ENCODE peak calls at places on chromosomes 1 and 21, in four cellular contexts. M, O, W and F are unnamed samples.

GRCh38 chr1:66521736-66522365 is 12.1 kb upstream of the SGIP1 start:
- DNase-seq in M (peak), O (peak), W (peak), F (no peak)

GRCh38 chr1:41868241-41868953 is 50.3 kb downstream of the HIVEP3 start:
- DNase-seq in M (no peak), O (no peak), W (no peak), F (peak)

GRCh38 chr21:42080788-42081083 is 9.6 kb downstream of the UMODL1 start:
- DNase-seq in M (no peak), O (no peak), W (peak), F (no peak)

GRCh38 chr21:37159053-37159776 is 86.2 kb downstream of the TTC3 start:
- DNase-seq in M (no peak), O (no peak), W (no peak), F (no peak)

GRCh38 chr1:60942896-60943633 is 139.3 kb upstream of the NFIA start:
- DNase-seq in M (no peak), O (no peak), W (no peak), F (no peak)

GRCh38 chr21:15015622-15016471 is 49.0 kb downstream of the NRIP1 start:
- DNase-seq in M (peak), O (no peak), W (peak), F (no peak)

GRCh38 chr21:16084776-16085364 is 355.1 kb downstream of the USP25 start:
- DNase-seq in M (no peak), O (no peak), W (peak), F (no peak)

GRCh38 chr1:96365596-96365995 is 356.0 kb upstream of the PTBP2 start:
- DNase-seq in M (no peak), O (no peak), W (peak), F (no peak)

GRCh38 chr1:228085287-228085926 is 2.9 kb downstream of the ARF1 start:
- DNase-seq in M (no peak), O (no peak), W (peak), F (no peak)

GRCh38 chr1:225548140-225548857 is 104.6 kb downstream of the ENAH start:
- DNase-seq in M (no peak), O (no peak), W (no peak), F (no peak)

GRCh38 chr1:218865591-218865990 is 308.1 kb upstream of the LYPLAL1 start:
- DNase-seq in M (peak), O (no peak), W (peak), F (no peak)

GRCh38 chr1:2158272-2158671 is 36.3 kb downstream of the FAAP20 start:
- DNase-seq in M (no peak), O (no peak), W (no peak), F (no peak)

GRCh38 chr1:100896481-100896982 is 642 bp downstream of the SLC30A7 start:
- DNase-seq in M (peak), O (peak), W (peak), F (peak)

GRCh38 chr1:58524353-58524945 is 22.1 kb downstream of the OMA1 start:
- DNase-seq in M (no peak), O (no peak), W (no peak), F (no peak)

GRCh38 chr1:23793018-23793781 is 2.3 kb downstream of the LYPLA2 start:
- DNase-seq in M (peak), O (no peak), W (peak), F (no peak)

GRCh38 chr1:150165622-150166612 is 16.2 kb downstream of the PLEKHO1 start:
- DNase-seq in M (peak), O (peak), W (peak), F (peak)
- H3K4me3 ChIP-seq in M (no peak), O (no peak), W (no peak), F (no peak)

DNA sequence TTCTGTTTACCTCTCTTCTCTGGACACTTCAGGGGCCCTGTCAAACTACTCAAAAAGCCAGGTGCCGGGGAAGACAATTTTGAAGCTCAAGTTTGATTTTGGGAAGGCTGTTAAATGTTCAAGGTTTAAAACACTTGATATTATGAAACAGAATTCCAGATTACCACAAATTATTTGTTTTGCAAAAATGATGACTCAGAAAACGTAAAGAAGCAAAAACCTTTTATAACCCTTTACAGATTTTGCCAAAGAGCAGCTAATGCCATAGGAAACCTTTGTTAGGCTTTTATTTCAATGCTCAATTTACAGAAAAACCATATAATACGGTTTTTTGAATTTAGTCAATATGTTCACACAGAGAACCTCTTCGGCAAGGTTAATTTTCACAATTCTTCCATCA is 593.4 kb upstream of the ZP4 start:
- DNase-seq in M (no peak), O (no peak), W (peak), F (no peak)
- H3K4me3 ChIP-seq in M (no peak), O (no peak), W (no peak), F (no peak)

DNA sequence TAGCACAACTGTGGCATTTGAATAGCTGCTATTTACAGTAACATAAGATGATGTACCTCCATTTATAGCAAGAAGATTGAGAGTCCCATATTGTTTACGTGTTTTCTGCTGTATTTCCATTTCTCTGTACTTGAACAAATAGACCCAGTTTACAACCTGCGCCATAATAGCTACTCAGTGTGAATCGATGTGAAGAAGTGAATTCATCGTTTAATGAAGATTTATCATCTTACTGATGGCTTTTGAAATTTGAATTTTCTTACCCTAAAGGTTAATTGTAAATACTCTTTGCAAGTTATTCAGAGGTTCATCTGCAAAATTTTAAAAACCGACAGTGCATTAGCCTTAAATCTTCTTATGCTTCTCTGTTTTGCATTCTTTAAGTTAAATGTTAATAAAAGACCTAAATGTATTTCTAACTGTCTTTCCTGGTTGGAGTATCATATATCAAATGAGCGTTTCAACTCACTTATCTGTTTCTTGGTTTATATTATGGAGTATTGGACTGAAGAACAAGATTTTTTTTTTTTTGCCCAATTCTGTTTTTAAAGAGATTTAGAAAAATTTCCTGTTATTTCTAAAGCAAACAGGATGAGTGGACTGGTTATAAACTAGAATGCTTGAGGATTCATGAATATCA is 2.2 kb downstream of the MACO1 start:
- DNase-seq in M (no peak), O (no peak), W (no peak), F (no peak)
- H3K4me3 ChIP-seq in M (no peak), O (no peak), W (peak), F (peak)

GRCh38 chr1:230879781-230880180 is 11.5 kb upstream of the C1orf198 start:
- DNase-seq in M (no peak), O (no peak), W (no peak), F (no peak)

GRCh38 chr1:230876660-230877059 is 8.3 kb upstream of the C1orf198 start:
- DNase-seq in M (no peak), O (no peak), W (no peak), F (no peak)

GRCh38 chr1:230877924-230878583 is 9.7 kb upstream of the C1orf198 start:
- DNase-seq in M (no peak), O (no peak), W (no peak), F (no peak)

GRCh38 chr1:230877139-230877923 is 9.0 kb upstream of the C1orf198 start:
- DNase-seq in M (no peak), O (no peak), W (peak), F (no peak)

DNA sequence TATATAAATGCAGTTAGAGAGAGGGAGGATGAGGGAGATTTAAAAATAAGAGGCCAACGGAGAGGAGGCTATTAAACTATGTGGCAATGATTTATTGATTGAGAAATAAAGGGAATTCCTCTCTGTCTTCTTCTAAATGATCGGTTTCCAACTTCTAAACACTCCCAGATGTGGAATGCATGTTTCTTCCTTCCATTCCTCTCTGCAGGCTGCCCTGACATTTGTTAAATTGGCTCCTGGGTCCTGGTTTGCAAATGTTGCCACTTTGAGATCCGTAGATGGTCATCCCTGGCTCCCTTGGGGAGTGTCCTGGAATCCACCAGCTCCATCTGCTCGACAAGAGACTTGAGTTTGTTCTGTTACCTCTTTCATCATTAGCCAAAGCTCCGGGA is 10.3 kb upstream of the C1orf198 start:
- DNase-seq in M (no peak), O (no peak), W (peak), F (no peak)
- H3K4me3 ChIP-seq in M (no peak), O (no peak), W (no peak), F (no peak)

GRCh38 chr1:160800645-160801408 is 4.9 kb downstream of the LY9 start:
- DNase-seq in M (no peak), O (no peak), W (no peak), F (peak)
- H3K4me3 ChIP-seq in M (no peak), O (no peak), W (no peak), F (peak)

GRCh38 chr1:246527402-246528088 is 20.5 kb upstream of the SMYD3 start:
- DNase-seq in M (no peak), O (no peak), W (no peak), F (no peak)
- H3K4me3 ChIP-seq in M (no peak), O (no peak), W (no peak), F (no peak)

DNA sequence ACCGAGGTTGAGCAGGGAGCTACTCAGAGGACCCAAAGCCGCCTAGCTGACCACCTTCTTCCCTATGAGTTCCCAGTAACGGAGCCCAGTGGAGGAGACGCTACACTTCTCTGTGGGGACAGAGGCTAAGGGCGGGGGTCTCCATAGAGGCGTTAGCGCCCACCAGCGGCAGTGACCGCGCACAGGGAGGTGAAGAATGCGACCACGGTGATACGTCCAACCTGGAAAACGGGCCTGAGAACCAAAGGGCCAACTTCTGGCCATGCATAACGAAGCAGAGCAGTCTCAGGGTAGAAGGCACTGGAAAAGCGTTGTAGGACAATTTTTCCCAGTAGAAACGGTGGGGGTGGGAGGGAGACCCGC is 400 bp upstream of the COG2 start:
- DNase-seq in M (no peak), O (no peak), W (no peak), F (no peak)
- H3K4me3 ChIP-seq in M (peak), O (peak), W (peak), F (peak)

GRCh38 chr21:29017639-29018237 is 1.4 kb downstream of the RWDD2B start:
- DNase-seq in M (no peak), O (no peak), W (no peak), F (peak)
- H3K4me3 ChIP-seq in M (peak), O (peak), W (peak), F (peak)

GRCh38 chr1:160171352-160171751 is 19.0 kb upstream of the CASQ1 start:
- DNase-seq in M (no peak), O (no peak), W (peak), F (no peak)

GRCh38 chr1:160168016-160168415 is 16.6 kb downstream of the ATP1A4 start:
- DNase-seq in M (no peak), O (no peak), W (no peak), F (no peak)

GRCh38 chr1:160168609-160169369 is 17.4 kb downstream of the ATP1A4 start:
- DNase-seq in M (no peak), O (no peak), W (peak), F (no peak)

GRCh38 chr1:160167580-160167979 is 16.2 kb downstream of the ATP1A4 start:
- DNase-seq in M (no peak), O (no peak), W (peak), F (no peak)

GRCh38 chr1:160169553-160170399 is 18.4 kb downstream of the ATP1A4 start:
- DNase-seq in M (no peak), O (no peak), W (no peak), F (peak)
- H3K4me3 ChIP-seq in M (no peak), O (no peak), W (no peak), F (no peak)

GRCh38 chr1:92276082-92276481 is 22.7 kb downstream of the GLMN start:
- DNase-seq in M (no peak), O (no peak), W (no peak), F (no peak)
- H3K4me3 ChIP-seq in M (no peak), O (no peak), W (no peak), F (no peak)